ENCODE peak calls at places on chromosomes 7 and 10, in nine cellular contexts. T, O, J, C, H, I, B, V and S are unnamed samples.

GRCh38 chr7:461453-462172 is 58.0 kb downstream of the PDGFA start:
- DNase-seq in V (no peak), B (peak), J (no peak), H (no peak), O (no peak), C (no peak), T (no peak), I (no peak), S (no peak)

GRCh38 chr10:35552622-35553342 is 52.4 kb upstream of the GJD4 start:
- DNase-seq in I (no peak), J (no peak), V (no peak), T (no peak), H (peak), O (no peak), B (no peak), C (no peak), S (no peak)

GRCh38 chr10:60426425-60426824 is 36.8 kb upstream of the ANK3 start:
- DNase-seq in B (no peak), I (no peak), O (no peak), C (no peak), H (peak), J (peak), T (no peak), V (no peak), S (no peak)

GRCh38 chr10:3935141-3935540 is 150.1 kb upstream of the KLF6 start:
- DNase-seq in B (no peak), C (peak), H (no peak), I (no peak), T (no peak), V (peak), J (no peak), O (no peak), S (no peak)

GRCh38 chr10:22335204-22335956 is 9.9 kb upstream of the SPAG6 start:
- DNase-seq in T (no peak), H (no peak), J (no peak), B (peak), V (no peak), I (no peak), C (no peak), O (no peak), S (no peak)

GRCh38 chr7:116271980-116272886 is 61.9 kb downstream of the TES start:
- DNase-seq in I (peak), O (no peak), C (no peak), B (no peak), J (peak), H (peak), T (no peak), V (peak), S (peak)

GRCh38 chr10:29473411-29474100 is 161.2 kb downstream of the SVIL start:
- DNase-seq in I (no peak), O (no peak), H (no peak), C (no peak), J (no peak), T (no peak), V (no peak), B (no peak), S (no peak)

GRCh38 chr10:86594535-86594934 is 59.8 kb upstream of the OPN4 start:
- DNase-seq in B (no peak), O (no peak), T (no peak), J (peak), C (no peak), H (peak), I (peak), V (no peak), S (peak)

GRCh38 chr10:19488592-19489280 is 327.5 kb upstream of the PLXDC2 start:
- DNase-seq in T (no peak), V (no peak), C (no peak), I (peak), O (no peak), J (no peak), B (peak), H (no peak), S (no peak)

GRCh38 chr7:88357794-88358533 is 51.3 kb upstream of the STEAP4 start:
- DNase-seq in T (no peak), B (no peak), C (no peak), J (peak), V (no peak), I (no peak), O (no peak), H (no peak), S (no peak)

GRCh38 chr7:45593877-45594276 is 19.7 kb downstream of the ADCY1 start:
- DNase-seq in C (no peak), O (no peak), I (peak), V (no peak), T (no peak), J (no peak), H (no peak), B (no peak), S (no peak)

GRCh38 chr7:93799750-93800357 is 90.7 kb downstream of the TFPI2 start:
- DNase-seq in O (no peak), T (no peak), V (no peak), J (peak), B (no peak), C (no peak), H (no peak), I (no peak), S (no peak)

GRCh38 chr7:50685445-50686070 is 97.1 kb downstream of the GRB10 start:
- DNase-seq in T (no peak), V (no peak), O (no peak), I (no peak), H (peak), J (peak), C (no peak), B (no peak), S (no peak)

GRCh38 chr7:40811666-40812065 is 676.9 kb downstream of the SUGCT start:
- DNase-seq in V (no peak), H (no peak), T (no peak), C (no peak), O (no peak), J (no peak), B (no peak), I (no peak), S (no peak)

GRCh38 chr10:4086041-4086886 is 301.3 kb upstream of the KLF6 start:
- DNase-seq in H (no peak), O (no peak), J (no peak), V (no peak), T (no peak), I (no peak), C (no peak), B (no peak), S (no peak)

GRCh38 chr7:226281-226882 is 34.0 kb downstream of the FAM20C start:
- DNase-seq in V (no peak), B (no peak), J (no peak), T (no peak), H (no peak), I (peak), C (no peak), O (no peak), S (no peak)